ENCODE peak calls at places on chromosome 4, in nine cellular contexts. O is brain microvascular endothelial cell, R is fibroblast of mammary gland, Q is transverse colon, P is pancreas, X is NB4, J is vagina, A is AG04450, U is tibial nerve. I is an unnamed sample.

GRCh38 chr4:17788956-17789355 is 7.5 kb upstream of the FAM184B start:
- DNase-seq in O (no peak), R (no peak), Q (no peak), P (no peak), X (no peak), J (no peak), A (no peak), U (no peak), I (no peak)

GRCh38 chr4:24850669-24851068 is 55.3 kb downstream of the SOD3 start:
- DNase-seq in O (peak), R (peak), Q (peak), P (no peak), X (no peak), J (no peak), A (peak), U (no peak), I (peak)

GRCh38 chr4:121360496-121360895 is 20.3 kb downstream of the QRFPR start:
- DNase-seq in O (no peak), R (peak), Q (no peak), P (no peak), X (peak), J (no peak), A (no peak), U (no peak), I (peak)

GRCh38 chr4:7786517-7786916 is 153.1 kb downstream of the AFAP1 start:
- DNase-seq in O (no peak), R (no peak), Q (no peak), P (no peak), X (no peak), J (no peak), A (no peak), U (no peak), I (no peak)

GRCh38 chr4:7595883-7596535 is 161.3 kb upstream of the PSAPL1 start:
- DNase-seq in O (no peak), R (no peak), Q (no peak), P (no peak), X (no peak), J (no peak), A (no peak), U (no peak), I (no peak)

GRCh38 chr4:37631551-37631950 is 54.6 kb downstream of the RELL1 start:
- DNase-seq in O (peak), R (peak), Q (peak), P (no peak), X (no peak), J (no peak), A (peak), U (no peak), I (peak)

GRCh38 chr4:111641813-111642579 is 503.3 kb upstream of the FAM241A start:
- DNase-seq in O (peak), R (peak), Q (peak), P (no peak), X (peak), J (no peak), A (peak), U (no peak), I (peak)

GRCh38 chr4:141518222-141518621 is 118.2 kb upstream of the IL15 start:
- DNase-seq in O (no peak), R (no peak), Q (no peak), P (no peak), X (no peak), J (no peak), A (no peak), U (no peak), I (no peak)

GRCh38 chr4:101678180-101678579 is 112.3 kb upstream of the BANK1 start:
- DNase-seq in O (no peak), R (peak), Q (no peak), P (no peak), X (no peak), J (no peak), A (no peak), U (no peak), I (no peak)

GRCh38 chr4:61527886-61528285 is 327.8 kb downstream of the ADGRL3 start:
- DNase-seq in O (peak), R (no peak), Q (no peak), P (no peak), X (no peak), J (no peak), A (no peak), U (no peak), I (peak)

GRCh38 chr4:8639777-8640720 is 47.5 kb downstream of the CPZ start:
- DNase-seq in O (no peak), R (no peak), Q (no peak), P (no peak), X (no peak), J (no peak), A (no peak), U (peak), I (no peak)

DNA sequence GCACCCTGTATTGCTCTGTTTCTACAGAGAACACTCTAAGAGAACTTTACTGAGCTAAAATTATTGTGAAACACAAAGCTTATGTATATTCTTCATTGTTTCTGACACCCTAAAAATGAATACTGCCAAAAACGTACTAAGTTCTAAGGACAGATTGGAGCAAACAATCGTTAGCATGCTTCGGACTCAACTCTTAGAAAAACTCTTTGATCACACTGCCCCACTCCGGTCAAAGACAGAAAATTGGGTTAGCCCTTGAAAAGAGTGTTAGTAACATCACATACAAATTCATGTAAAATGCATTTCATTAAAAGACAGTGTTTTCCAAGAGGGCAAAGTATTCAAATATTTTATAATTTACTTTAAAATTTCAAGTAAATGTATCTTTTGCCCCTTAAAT is 177.4 kb downstream of the DCHS2 start:
- DNase-seq in O (no peak), R (peak), Q (no peak), P (no peak), X (no peak), J (no peak), A (no peak), U (no peak), I (peak)
- TF ChIP-seq CTCF in O (peak), R (peak), Q (no peak), P (no peak), X (no peak), J (no peak), A (no peak), U (no peak), I (peak)

GRCh38 chr4:53431052-53431451 is 53.6 kb downstream of the FIP1L1 start:
- DNase-seq in O (no peak), R (no peak), Q (no peak), P (no peak), X (peak), J (no peak), A (no peak), U (no peak), I (no peak)
- H3K4me3 ChIP-seq in O (no peak), R (no peak), Q (no peak), P (no peak), X (no peak), J (no peak), A (no peak), U (no peak), I (no peak)

DNA sequence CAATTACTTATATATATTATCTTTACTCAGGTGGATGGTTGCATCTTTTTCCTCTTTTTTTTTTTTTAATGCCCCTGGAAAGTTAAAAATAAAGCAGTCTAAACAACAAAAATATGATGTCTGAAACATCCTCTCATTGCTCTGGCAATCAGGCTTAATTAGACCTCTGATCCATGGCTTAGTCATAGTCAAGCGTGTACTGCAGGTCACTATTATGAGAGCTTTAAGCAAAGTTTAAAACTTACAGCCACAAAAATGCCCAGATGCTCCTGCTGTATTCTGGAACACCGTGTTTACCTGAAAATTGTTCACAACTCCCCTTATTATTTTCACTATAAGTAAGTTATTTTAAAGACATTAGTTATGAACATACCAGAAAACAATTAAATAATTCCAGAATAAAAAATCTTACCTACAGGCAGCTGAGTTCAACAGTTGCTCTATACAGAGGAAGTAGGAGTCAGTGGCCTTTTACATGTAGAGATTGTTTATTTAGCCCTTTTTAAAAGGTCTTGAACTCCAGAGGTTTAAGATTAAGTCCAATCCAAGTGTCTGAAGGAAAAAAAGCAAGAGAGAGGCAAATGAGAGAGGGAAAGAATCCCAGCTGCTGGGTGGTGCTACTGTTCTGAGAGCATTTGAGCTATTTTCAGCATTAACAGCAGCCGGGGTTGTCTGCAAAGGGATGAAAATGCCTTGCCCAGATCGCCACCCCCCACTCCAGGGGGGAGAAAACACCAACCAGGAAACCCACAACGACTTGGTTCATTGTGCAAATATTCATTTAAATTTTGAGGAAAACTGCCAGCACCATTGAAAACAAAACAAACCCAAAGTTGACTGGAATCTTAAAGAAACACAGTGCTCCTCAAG is 36.9 kb downstream of the SORBS2 start:
- DNase-seq in O (peak), R (peak), Q (no peak), P (peak), X (no peak), J (no peak), A (peak), U (no peak), I (peak)
- TF ChIP-seq CTCF in O (peak), R (no peak), Q (no peak), P (no peak), X (no peak), J (no peak), A (no peak), U (no peak), I (peak)

DNA sequence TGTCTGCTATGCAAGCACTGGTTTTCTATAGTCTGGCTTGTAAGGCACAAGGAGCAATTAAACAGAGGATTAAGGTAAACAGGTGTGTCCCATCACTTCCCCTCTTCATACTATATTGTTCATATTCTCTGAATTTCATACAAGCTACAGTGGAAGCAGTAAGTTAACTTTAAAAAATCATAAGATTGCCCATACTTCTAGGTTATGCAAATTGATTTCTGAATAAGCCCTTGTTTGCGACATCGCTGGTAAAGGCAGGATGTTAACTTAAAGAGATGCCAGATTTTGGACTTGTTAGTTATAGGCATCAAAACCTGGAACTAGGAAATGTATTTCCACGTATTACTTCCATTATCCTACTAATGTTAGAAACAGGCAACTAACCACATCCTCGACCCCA is 1.0 kb upstream of the TMEM131L start:
- DNase-seq in O (no peak), R (no peak), Q (no peak), P (no peak), X (peak), J (no peak), A (no peak), U (no peak), I (no peak)
- H3K4me3 ChIP-seq in O (no peak), R (no peak), Q (no peak), P (peak), X (peak), J (peak), A (peak), U (peak), I (no peak)

I was measured in astrocyte of the spinal cord.